ENCODE peak calls at places on chromosomes 4 and X, in four cellular contexts. C is HS-5; K is activated CD8-positive, alpha-beta T cell treated with anti-CD3 and anti-CD28 coated beads for 36 hours; E is BJ. D is an unnamed sample.

GRCh38 chr4:6992728-6993655 is 50.2 kb upstream of the TADA2B start:
- DNase-seq in C (no peak), K (no peak), E (no peak), D (no peak)

GRCh38 chr4:128630881-128631280 is 178.6 kb upstream of the JADE1 start:
- DNase-seq in C (no peak), K (no peak), E (no peak), D (no peak)

GRCh38 chrX:134624046-134624430 is 34.2 kb downstream of the PLAC1 start:
- DNase-seq in C (no peak), K (no peak), E (no peak), D (no peak)

GRCh38 chr4:84968936-84969335 is 2.4 kb upstream of the WDFY3 start:
- DNase-seq in C (no peak), K (no peak), E (no peak), D (no peak)

GRCh38 chr4:53089940-53090729 is 228.0 kb downstream of the RASL11B start:
- DNase-seq in C (no peak), K (no peak), E (no peak), D (no peak)

GRCh38 chrX:77597511-77597910 is 150.3 kb downstream of the FGF16 start:
- DNase-seq in C (no peak), K (no peak), E (no peak), D (no peak)

GRCh38 chr4:113057891-113058290 is 8.4 kb downstream of the ANK2 start:
- DNase-seq in C (no peak), K (no peak), E (no peak), D (no peak)

GRCh38 chr4:1049591-1049905 is 38.1 kb downstream of the FGFRL1 start:
- DNase-seq in C (no peak), K (no peak), E (no peak), D (no peak)

GRCh38 chrX:6505960-6506359 is 29.0 kb downstream of the VCX3A start:
- DNase-seq in C (no peak), K (no peak), E (no peak), D (no peak)

GRCh38 chrX:38332505-38332904 is 5.2 kb upstream of the RPGR start:
- DNase-seq in C (no peak), K (no peak), E (no peak), D (no peak)

GRCh38 chr4:125254111-125254510 is 60.6 kb upstream of the FAT4 start:
- DNase-seq in C (no peak), K (no peak), E (peak), D (no peak)

GRCh38 chr4:95124906-95125504 is 367.2 kb downstream of the BMPR1B start:
- DNase-seq in C (no peak), K (peak), E (no peak), D (no peak)

GRCh38 chrX:12701625-12702024 is 89.6 kb upstream of the PRPS2 start:
- DNase-seq in C (peak), K (peak), E (peak), D (no peak)

GRCh38 chr4:53956454-53956853 is 108.0 kb downstream of the CHIC2 start:
- DNase-seq in C (no peak), K (no peak), E (no peak), D (no peak)

GRCh38 chr4:175298119-175298518 is 380.0 kb downstream of the ADAM29 start:
- DNase-seq in C (peak), K (no peak), E (no peak), D (no peak)

GRCh38 chr4:13984996-13985780 is 357.7 kb upstream of the BOD1L1 start:
- DNase-seq in C (no peak), K (no peak), E (no peak), D (no peak)

GRCh38 chr4:2723751-2724150 is 32.4 kb downstream of the TNIP2 start:
- DNase-seq in C (no peak), K (no peak), E (no peak), D (no peak)

GRCh38 chrX:51484616-51485015 is 11.8 kb downstream of the NUDT11 start:
- DNase-seq in C (no peak), K (no peak), E (no peak), D (no peak)

GRCh38 chr4:41360214-41360910 is 103.6 kb downstream of the UCHL1 start:
- DNase-seq in C (no peak), K (peak), E (no peak), D (no peak)

GRCh38 chr4:6910340-6910959 is 824 bp downstream of the TBC1D14 start:
- DNase-seq in C (no peak), K (peak), E (no peak), D (no peak)

GRCh38 chrX:30310429-30311206 is 1.4 kb upstream of the NR0B1 start:
- DNase-seq in C (no peak), K (no peak), E (no peak), D (no peak)

GRCh38 chr4:157287445-157287844 is 66.9 kb downstream of the GRIA2 start:
- DNase-seq in C (no peak), K (no peak), E (no peak), D (no peak)